ENCODE peak calls at places on chromosomes 11 and 22, in four cellular contexts. X is ovary, P is A549, Z is stomach. S is an unnamed sample.

GRCh38 chr11:73334244-73335203 is 26.4 kb downstream of the ARHGEF17 start:
- DNase-seq in X (peak), P (peak), Z (peak), S (peak)

GRCh38 chr11:65213322-65214211 is 31.8 kb downstream of the CAPN1 start:
- DNase-seq in X (no peak), P (no peak), Z (peak), S (no peak)

GRCh38 chr11:3604169-3604568 is 37.6 kb downstream of the ART5 start:
- DNase-seq in X (no peak), P (no peak), Z (no peak), S (no peak)

GRCh38 chr11:13717331-13717730 is 48.9 kb downstream of the FAR1 start:
- DNase-seq in X (no peak), P (peak), Z (no peak), S (no peak)

GRCh38 chr22:19805821-19806212 is 45.2 kb downstream of the TBX1 start:
- DNase-seq in X (no peak), P (no peak), Z (no peak), S (no peak)

GRCh38 chr11:61733120-61733978 is 19.1 kb upstream of the MYRF start:
- DNase-seq in X (peak), P (peak), Z (peak), S (peak)

GRCh38 chr11:31325162-31325561 is 44.4 kb downstream of the DCDC1 start:
- DNase-seq in X (no peak), P (peak), Z (no peak), S (no peak)

GRCh38 chr22:44541671-44542319 is 43.8 kb upstream of the RTL6 start:
- DNase-seq in X (no peak), P (no peak), Z (no peak), S (no peak)

GRCh38 chr11:38332046-38332445 is 1734.0 kb upstream of the RAG2 start:
- DNase-seq in X (no peak), P (no peak), Z (no peak), S (no peak)

GRCh38 chr11:721913-722811 is 16.1 kb downstream of the EPS8L2 start:
- DNase-seq in X (no peak), P (no peak), Z (no peak), S (no peak)

GRCh38 chr11:63945482-63946163 is 6.8 kb downstream of the NAA40 start:
- DNase-seq in X (peak), P (peak), Z (peak), S (peak)

GRCh38 chr11:70577948-70578347 is 179.6 kb downstream of the CTTN start:
- DNase-seq in X (no peak), P (no peak), Z (no peak), S (no peak)

DNA sequence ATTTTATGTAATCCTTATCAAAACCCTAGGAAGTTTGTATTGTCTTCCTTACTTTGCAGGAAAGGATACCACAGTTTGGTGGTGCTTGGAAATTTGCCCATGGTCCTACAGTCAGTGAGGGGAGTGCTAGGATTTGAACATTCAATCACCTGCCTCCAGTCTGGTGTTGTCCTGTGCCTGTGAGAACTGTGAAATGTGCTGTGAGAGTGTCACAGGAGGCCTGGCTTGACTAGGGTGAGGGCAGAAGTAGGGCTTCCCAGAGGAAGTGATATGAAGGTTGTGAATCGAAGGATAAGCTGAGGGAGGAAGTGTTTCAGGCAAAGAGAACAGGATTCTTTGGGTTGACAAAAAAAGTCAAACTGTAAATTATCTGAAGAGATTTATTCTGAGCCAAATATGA is 424.4 kb downstream of the TMEM135 start:
- DNase-seq in X (no peak), P (no peak), Z (no peak), S (no peak)
- TF ChIP-seq POLR2A in X (no peak), P (no peak), Z (no peak), S (no peak)

GRCh38 chr11:68122936-68123539 is 1.9 kb upstream of the CHKA start:
- DNase-seq in X (no peak), P (peak), Z (peak), S (no peak)
- TF ChIP-seq POLR2A in X (no peak), P (no peak), Z (no peak), S (no peak)

GRCh38 chr22:50261615-50262459 is at the start of gene MAPK12:
- DNase-seq in X (peak), P (no peak), Z (no peak), S (no peak)
- TF ChIP-seq POLR2A in X (no peak), P (no peak), Z (no peak), S (no peak)

DNA sequence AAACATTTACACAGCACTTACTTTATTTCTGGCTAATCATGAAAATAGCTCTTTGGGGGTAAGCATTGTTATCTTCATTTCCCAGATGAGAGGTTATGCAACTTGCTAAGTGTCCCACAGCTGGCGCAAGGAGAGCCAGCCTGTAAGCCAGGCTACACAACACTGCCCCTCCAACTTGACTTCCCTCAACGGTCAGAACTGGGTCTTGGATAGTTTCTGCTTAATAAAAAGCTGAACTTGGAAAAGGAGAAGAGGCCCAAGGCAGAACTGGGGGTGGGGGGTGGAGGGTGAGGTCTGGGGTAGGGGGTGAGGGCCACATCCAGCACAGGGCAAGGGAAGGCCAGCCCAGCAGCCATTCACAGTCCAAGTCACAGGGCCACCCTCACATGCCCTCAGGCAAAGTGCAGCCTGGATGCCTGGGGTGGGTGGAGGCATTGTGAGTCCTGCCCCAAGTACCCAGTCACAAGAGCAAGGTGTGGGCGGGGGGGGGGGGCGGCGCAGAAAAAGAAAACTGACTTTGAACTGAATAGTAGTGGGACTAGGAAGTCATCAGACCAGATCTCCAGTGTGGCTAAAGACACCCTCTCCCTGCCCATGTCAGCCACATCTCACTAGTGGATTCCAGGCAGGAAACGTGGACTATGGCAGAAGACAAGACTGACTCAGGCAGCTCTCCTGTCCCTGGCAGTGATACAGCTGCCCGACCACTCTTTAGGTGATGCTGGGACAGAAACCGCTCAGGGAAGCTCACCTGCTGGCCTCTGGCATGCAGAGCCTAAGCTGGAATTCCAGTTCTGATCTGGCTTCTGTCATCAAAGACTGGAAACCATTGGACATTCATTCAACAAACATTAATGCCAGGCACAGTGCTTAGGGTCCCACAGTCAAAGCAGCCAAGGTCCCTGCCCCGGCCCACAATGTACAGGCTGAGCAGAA is 52.4 kb downstream of the PACSIN2 start:
- DNase-seq in X (no peak), P (peak), Z (peak), S (no peak)
- TF ChIP-seq POLR2A in X (no peak), P (no peak), Z (no peak), S (no peak)

GRCh38 chr11:116119158-116119557 is 614.9 kb upstream of the CADM1 start:
- DNase-seq in X (no peak), P (no peak), Z (no peak), S (no peak)
- TF ChIP-seq POLR2A in X (no peak), P (no peak), Z (no peak), S (no peak)

S was measured in tibial nerve.